ENCODE peak calls at places on chromosomes 11 and 22, in five cellular contexts. One of them, this sample, is unnamed.

GRCh38 chr22:42343551-42344081 is 73.2 kb upstream of the TCF20 start:
- DNase-seq in renal cortical epithelial cell: no peak
- DNase-seq in GM19239: no peak
- DNase-seq in tibial nerve: no peak
- DNase-seq in stimulated activated naive CD8-positive, alpha-beta T cell treated with anti-CD3 and anti-CD28 coated beads, Interleukin-15, Interleukin-2, amounts not matched to agents 100 U/mL and 50 U/mL, for 24 hours: no peak
- DNase-seq in this sample: no peak

GRCh38 chr22:48318575-48319320 is 1508.9 kb downstream of the BRD1 start:
- DNase-seq in renal cortical epithelial cell: no peak
- DNase-seq in GM19239: no peak
- DNase-seq in tibial nerve: no peak
- DNase-seq in stimulated activated naive CD8-positive, alpha-beta T cell treated with anti-CD3 and anti-CD28 coated beads, Interleukin-15, Interleukin-2, amounts not matched to agents 100 U/mL and 50 U/mL, for 24 hours: no peak
- DNase-seq in this sample: no peak

GRCh38 chr11:96107143-96107829 is 183.4 kb upstream of the MTMR2 start:
- DNase-seq in renal cortical epithelial cell: no peak
- DNase-seq in GM19239: no peak
- DNase-seq in tibial nerve: no peak
- DNase-seq in stimulated activated naive CD8-positive, alpha-beta T cell treated with anti-CD3 and anti-CD28 coated beads, Interleukin-15, Interleukin-2, amounts not matched to agents 100 U/mL and 50 U/mL, for 24 hours: no peak
- DNase-seq in this sample: no peak

GRCh38 chr11:69080361-69080973 is 31.7 kb downstream of the TPCN2 start:
- DNase-seq in renal cortical epithelial cell: peak; percentile 32
- DNase-seq in GM19239: no peak
- DNase-seq in tibial nerve: no peak
- DNase-seq in stimulated activated naive CD8-positive, alpha-beta T cell treated with anti-CD3 and anti-CD28 coated beads, Interleukin-15, Interleukin-2, amounts not matched to agents 100 U/mL and 50 U/mL, for 24 hours: peak; percentile 24
- DNase-seq in this sample: no peak

GRCh38 chr11:99325807-99326206 is 305.1 kb downstream of the CNTN5 start:
- DNase-seq in renal cortical epithelial cell: peak; percentile 48
- DNase-seq in GM19239: no peak
- DNase-seq in tibial nerve: no peak
- DNase-seq in stimulated activated naive CD8-positive, alpha-beta T cell treated with anti-CD3 and anti-CD28 coated beads, Interleukin-15, Interleukin-2, amounts not matched to agents 100 U/mL and 50 U/mL, for 24 hours: no peak
- DNase-seq in this sample: no peak

GRCh38 chr11:26778000-26778757 is 56.3 kb upstream of the SLC5A12 start:
- DNase-seq in renal cortical epithelial cell: peak; percentile 59
- DNase-seq in GM19239: no peak
- DNase-seq in tibial nerve: no peak
- DNase-seq in stimulated activated naive CD8-positive, alpha-beta T cell treated with anti-CD3 and anti-CD28 coated beads, Interleukin-15, Interleukin-2, amounts not matched to agents 100 U/mL and 50 U/mL, for 24 hours: no peak
- DNase-seq in this sample: no peak

GRCh38 chr11:67318239-67318555 is 14.9 kb downstream of the SSH3 start:
- DNase-seq in renal cortical epithelial cell: no peak
- DNase-seq in GM19239: no peak
- DNase-seq in tibial nerve: no peak
- DNase-seq in stimulated activated naive CD8-positive, alpha-beta T cell treated with anti-CD3 and anti-CD28 coated beads, Interleukin-15, Interleukin-2, amounts not matched to agents 100 U/mL and 50 U/mL, for 24 hours: no peak
- DNase-seq in this sample: no peak

GRCh38 chr22:29870574-29870973 is 12.4 kb upstream of the MTMR3 start:
- DNase-seq in renal cortical epithelial cell: peak; percentile 75
- DNase-seq in GM19239: no peak
- DNase-seq in tibial nerve: no peak
- DNase-seq in stimulated activated naive CD8-positive, alpha-beta T cell treated with anti-CD3 and anti-CD28 coated beads, Interleukin-15, Interleukin-2, amounts not matched to agents 100 U/mL and 50 U/mL, for 24 hours: no peak
- DNase-seq in this sample: no peak

GRCh38 chr11:4947505-4947904 is at the start of gene OR51A4:
- DNase-seq in renal cortical epithelial cell: no peak
- DNase-seq in GM19239: no peak
- DNase-seq in tibial nerve: no peak
- DNase-seq in stimulated activated naive CD8-positive, alpha-beta T cell treated with anti-CD3 and anti-CD28 coated beads, Interleukin-15, Interleukin-2, amounts not matched to agents 100 U/mL and 50 U/mL, for 24 hours: no peak
- DNase-seq in this sample: no peak

GRCh38 chr11:9982796-9983579 is 311.0 kb downstream of the SBF2 start:
- DNase-seq in renal cortical epithelial cell: peak; percentile 30
- DNase-seq in GM19239: no peak
- DNase-seq in tibial nerve: no peak
- DNase-seq in stimulated activated naive CD8-positive, alpha-beta T cell treated with anti-CD3 and anti-CD28 coated beads, Interleukin-15, Interleukin-2, amounts not matched to agents 100 U/mL and 50 U/mL, for 24 hours: no peak
- DNase-seq in this sample: no peak

GRCh38 chr11:128902515-128903066 is 11.4 kb downstream of the KCNJ5 start:
- DNase-seq in renal cortical epithelial cell: no peak
- DNase-seq in GM19239: no peak
- DNase-seq in tibial nerve: no peak
- DNase-seq in stimulated activated naive CD8-positive, alpha-beta T cell treated with anti-CD3 and anti-CD28 coated beads, Interleukin-15, Interleukin-2, amounts not matched to agents 100 U/mL and 50 U/mL, for 24 hours: no peak
- DNase-seq in this sample: no peak

GRCh38 chr11:117221775-117222517 is 9.9 kb downstream of the PCSK7 start:
- DNase-seq in renal cortical epithelial cell: no peak
- DNase-seq in GM19239: no peak
- DNase-seq in tibial nerve: peak; percentile 90
- DNase-seq in stimulated activated naive CD8-positive, alpha-beta T cell treated with anti-CD3 and anti-CD28 coated beads, Interleukin-15, Interleukin-2, amounts not matched to agents 100 U/mL and 50 U/mL, for 24 hours: no peak
- DNase-seq in this sample: peak; percentile 25

GRCh38 chr11:6628526-6628925 is 9.3 kb upstream of the TPP1 start:
- DNase-seq in renal cortical epithelial cell: no peak
- DNase-seq in GM19239: no peak
- DNase-seq in tibial nerve: no peak
- DNase-seq in stimulated activated naive CD8-positive, alpha-beta T cell treated with anti-CD3 and anti-CD28 coated beads, Interleukin-15, Interleukin-2, amounts not matched to agents 100 U/mL and 50 U/mL, for 24 hours: no peak
- DNase-seq in this sample: no peak

GRCh38 chr11:4087551-4087950 is 7.0 kb upstream of the RRM1 start:
- DNase-seq in renal cortical epithelial cell: no peak
- DNase-seq in GM19239: no peak
- DNase-seq in tibial nerve: no peak
- DNase-seq in stimulated activated naive CD8-positive, alpha-beta T cell treated with anti-CD3 and anti-CD28 coated beads, Interleukin-15, Interleukin-2, amounts not matched to agents 100 U/mL and 50 U/mL, for 24 hours: no peak
- DNase-seq in this sample: no peak

GRCh38 chr11:63985812-63986155 is 454 bp upstream of the OTUB1 start:
- DNase-seq in renal cortical epithelial cell: no peak
- DNase-seq in GM19239: no peak
- DNase-seq in tibial nerve: no peak
- DNase-seq in stimulated activated naive CD8-positive, alpha-beta T cell treated with anti-CD3 and anti-CD28 coated beads, Interleukin-15, Interleukin-2, amounts not matched to agents 100 U/mL and 50 U/mL, for 24 hours: peak; percentile 80
- DNase-seq in this sample: no peak

GRCh38 chr11:111707039-111707690 is 59.0 kb downstream of the PPP2R1B start:
- DNase-seq in renal cortical epithelial cell: peak; percentile 47
- DNase-seq in GM19239: no peak
- DNase-seq in tibial nerve: peak; percentile 39
- DNase-seq in stimulated activated naive CD8-positive, alpha-beta T cell treated with anti-CD3 and anti-CD28 coated beads, Interleukin-15, Interleukin-2, amounts not matched to agents 100 U/mL and 50 U/mL, for 24 hours: no peak
- DNase-seq in this sample: no peak

GRCh38 chr11:119085523-119085878 is 820 bp downstream of the HMBS start:
- DNase-seq in renal cortical epithelial cell: no peak
- DNase-seq in GM19239: no peak
- DNase-seq in tibial nerve: no peak
- DNase-seq in stimulated activated naive CD8-positive, alpha-beta T cell treated with anti-CD3 and anti-CD28 coated beads, Interleukin-15, Interleukin-2, amounts not matched to agents 100 U/mL and 50 U/mL, for 24 hours: peak; percentile 48
- DNase-seq in this sample: no peak

GRCh38 chr11:6635082-6635932 is 16.1 kb upstream of the TPP1 start:
- DNase-seq in renal cortical epithelial cell: peak; percentile 39
- DNase-seq in GM19239: no peak
- DNase-seq in tibial nerve: peak; percentile 33
- DNase-seq in stimulated activated naive CD8-positive, alpha-beta T cell treated with anti-CD3 and anti-CD28 coated beads, Interleukin-15, Interleukin-2, amounts not matched to agents 100 U/mL and 50 U/mL, for 24 hours: no peak
- DNase-seq in this sample: no peak

GRCh38 chr22:16917144-16918003 is 90.6 kb downstream of the GAB4 start:
- DNase-seq in renal cortical epithelial cell: peak; percentile 38
- DNase-seq in GM19239: peak; percentile 25
- DNase-seq in tibial nerve: peak; percentile 73
- DNase-seq in stimulated activated naive CD8-positive, alpha-beta T cell treated with anti-CD3 and anti-CD28 coated beads, Interleukin-15, Interleukin-2, amounts not matched to agents 100 U/mL and 50 U/mL, for 24 hours: peak; percentile 74
- DNase-seq in this sample: peak; percentile 58

GRCh38 chr11:123460006-123460700 is 30.1 kb downstream of the GRAMD1B start:
- DNase-seq in renal cortical epithelial cell: no peak
- DNase-seq in GM19239: no peak
- DNase-seq in tibial nerve: no peak
- DNase-seq in stimulated activated naive CD8-positive, alpha-beta T cell treated with anti-CD3 and anti-CD28 coated beads, Interleukin-15, Interleukin-2, amounts not matched to agents 100 U/mL and 50 U/mL, for 24 hours: no peak
- DNase-seq in this sample: no peak

GRCh38 chr11:99614353-99614752 is 593.6 kb downstream of the CNTN5 start:
- DNase-seq in renal cortical epithelial cell: no peak
- DNase-seq in GM19239: no peak
- DNase-seq in tibial nerve: no peak
- DNase-seq in stimulated activated naive CD8-positive, alpha-beta T cell treated with anti-CD3 and anti-CD28 coated beads, Interleukin-15, Interleukin-2, amounts not matched to agents 100 U/mL and 50 U/mL, for 24 hours: no peak
- DNase-seq in this sample: no peak

GRCh38 chr22:44448271-44448780 is 49.7 kb downstream of the RTL6 start:
- DNase-seq in renal cortical epithelial cell: peak; percentile 92
- DNase-seq in GM19239: no peak
- DNase-seq in tibial nerve: peak; percentile 54
- DNase-seq in stimulated activated naive CD8-positive, alpha-beta T cell treated with anti-CD3 and anti-CD28 coated beads, Interleukin-15, Interleukin-2, amounts not matched to agents 100 U/mL and 50 U/mL, for 24 hours: no peak
- DNase-seq in this sample: peak; percentile 49

GRCh38 chr22:29840498-29840897 is 2.4 kb upstream of the ASCC2 start:
- DNase-seq in renal cortical epithelial cell: peak; percentile 17
- DNase-seq in GM19239: no peak
- DNase-seq in tibial nerve: no peak
- DNase-seq in stimulated activated naive CD8-positive, alpha-beta T cell treated with anti-CD3 and anti-CD28 coated beads, Interleukin-15, Interleukin-2, amounts not matched to agents 100 U/mL and 50 U/mL, for 24 hours: no peak
- DNase-seq in this sample: no peak

GRCh38 chr22:37599161-37599560 is 9.5 kb upstream of the GGA1 start:
- DNase-seq in renal cortical epithelial cell: no peak
- DNase-seq in GM19239: no peak
- DNase-seq in tibial nerve: peak; percentile 38
- DNase-seq in stimulated activated naive CD8-positive, alpha-beta T cell treated with anti-CD3 and anti-CD28 coated beads, Interleukin-15, Interleukin-2, amounts not matched to agents 100 U/mL and 50 U/mL, for 24 hours: no peak
- DNase-seq in this sample: no peak